ENCODE peak calls at places on chromosome 20, in five cellular contexts. K, D, H, P and F are unnamed samples. For H3K9me3, the result is how much of the 10 kb centered on the place peaks cover.

GRCh38 chr20:17642404-17643269 is 39.4 kb downstream of the RRBP1 start:
- DNase-seq in K (no peak), D (no peak), H (no peak), P (no peak), F (no peak)

GRCh38 chr20:47786763-47787107 is 1.5 kb upstream of the SULF2 start:
- DNase-seq in K (no peak), D (no peak), H (no peak), P (no peak), F (no peak)

GRCh38 chr20:40160151-40160550 is 528.9 kb downstream of the MAFB start:
- DNase-seq in K (peak), D (peak), H (no peak), P (no peak), F (no peak)

GRCh38 chr20:58833921-58834320 is 16.8 kb downstream of the GNAS-AS1 start:
- DNase-seq in K (no peak), D (no peak), H (no peak), P (no peak), F (no peak)

GRCh38 chr20:43540673-43541060 is 18.2 kb upstream of the SGK2 start:
- DNase-seq in K (no peak), D (no peak), H (no peak), P (no peak), F (no peak)

GRCh38 chr20:57749861-57750260 is 40.0 kb upstream of the PMEPA1 start:
- DNase-seq in K (no peak), D (no peak), H (no peak), P (no peak), F (no peak)

GRCh38 chr20:4944518-4944917 is 56.8 kb downstream of the SLC23A2 start:
- DNase-seq in K (no peak), D (no peak), H (no peak), P (no peak), F (no peak)

GRCh38 chr20:31707258-31707615 is 15.4 kb downstream of the BCL2L1 start:
- DNase-seq in K (no peak), D (no peak), H (no peak), P (no peak), F (no peak)

GRCh38 chr20:44092551-44093248 is 94.3 kb downstream of the JPH2 start:
- DNase-seq in K (no peak), D (no peak), H (no peak), P (no peak), F (no peak)

GRCh38 chr20:50172347-50173013 is 18.1 kb upstream of the CEBPB start:
- DNase-seq in K (peak), D (peak), H (no peak), P (no peak), F (no peak)

GRCh38 chr20:49513531-49513930 is 31.1 kb upstream of the KCNB1 start:
- DNase-seq in K (no peak), D (no peak), H (no peak), P (no peak), F (no peak)

GRCh38 chr20:3240776-3241363 is 1.9 kb upstream of the SLC4A11 start:
- DNase-seq in K (no peak), D (no peak), H (no peak), P (no peak), F (no peak)

GRCh38 chr20:19205999-19206398 is 6.4 kb upstream of the SLC24A3 start:
- DNase-seq in K (peak), D (peak), H (no peak), P (peak), F (peak)

GRCh38 chr20:2756056-2756611 is 44.3 kb downstream of the CPXM1 start:
- DNase-seq in K (no peak), D (no peak), H (peak), P (no peak), F (no peak)

GRCh38 chr20:50625986-50626677 is 65.2 kb downstream of the RIPOR3 start:
- DNase-seq in K (peak), D (peak), H (no peak), P (no peak), F (no peak)

GRCh38 chr20:20490673-20491072 is 122.8 kb downstream of the INSM1 start:
- DNase-seq in K (no peak), D (no peak), H (no peak), P (no peak), F (no peak)

GRCh38 chr20:5402903-5403531 is 86.3 kb upstream of the PROKR2 start:
- DNase-seq in K (no peak), D (no peak), H (no peak), P (no peak), F (no peak)

GRCh38 chr20:2054911-2055310 is 46.7 kb upstream of the STK35 start:
- DNase-seq in K (no peak), D (no peak), H (no peak), P (no peak), F (no peak)

GRCh38 chr20:53104889-53105288 is 132.7 kb downstream of the TSHZ2 start:
- DNase-seq in K (no peak), D (no peak), H (no peak), P (no peak), F (no peak)

GRCh38 chr20:62955519-62956386 is 3.2 kb downstream of the SLC17A9 start:
- DNase-seq in K (no peak), D (no peak), H (no peak), P (no peak), F (no peak)

GRCh38 chr20:7851031-7851490 is 89.2 kb downstream of the HAO1 start:
- DNase-seq in K (no peak), D (no peak), H (no peak), P (no peak), F (no peak)

GRCh38 chr20:32674362-32674789 is 635 bp upstream of the C20orf203 start:
- DNase-seq in K (no peak), D (peak), H (no peak), P (peak), F (peak)

GRCh38 chr20:56627122-56628014 is 1.7 kb upstream of the TFAP2C start:
- DNase-seq in K (no peak), D (no peak), H (no peak), P (no peak), F (no peak)

GRCh38 chr20:62921119-62921687 is 5.1 kb downstream of the DIDO1 start:
- DNase-seq in K (no peak), D (no peak), H (no peak), P (peak), F (peak)

GRCh38 chr20:18906046-18906445 is 92.5 kb downstream of the SCP2D1 start:
- DNase-seq in K (no peak), D (no peak), H (no peak), P (no peak), F (no peak)

GRCh38 chr20:58463231-58463630 is 52.0 kb downstream of the APCDD1L start:
- DNase-seq in K (no peak), D (no peak), H (no peak), P (no peak), F (no peak)

GRCh38 chr20:52965819-52966218 is 6.3 kb upstream of the TSHZ2 start:
- DNase-seq in K (no peak), D (no peak), H (no peak), P (no peak), F (no peak)

GRCh38 chr20:17615645-17616479 is 46.0 kb downstream of the DSTN start:
- DNase-seq in K (no peak), D (no peak), H (no peak), P (no peak), F (no peak)

GRCh38 chr20:45353746-45354145 is 5.5 kb upstream of the SDC4 start:
- DNase-seq in K (no peak), D (no peak), H (no peak), P (no peak), F (no peak)

GRCh38 chr20:61808497-61808896 is 257.2 kb downstream of the TAF4 start:
- DNase-seq in K (no peak), D (no peak), H (no peak), P (no peak), F (no peak)

GRCh38 chr20:45781391-45781931 is 10.2 kb downstream of the WFDC3 start:
- DNase-seq in K (no peak), D (no peak), H (peak), P (no peak), F (no peak)

GRCh38 chr20:31757254-31757653 is 18.2 kb downstream of the TPX2 start:
- DNase-seq in K (no peak), D (no peak), H (no peak), P (no peak), F (no peak)

GRCh38 chr20:52972190-52972937 is at the start of gene TSHZ2:
- DNase-seq in K (peak), D (peak), H (no peak), P (no peak), F (peak)

GRCh38 chr20:17452441-17452840 is 78.7 kb downstream of the BFSP1 start:
- DNase-seq in K (no peak), D (no peak), H (no peak), P (no peak), F (no peak)

GRCh38 chr20:46695888-46696287 is 6.6 kb upstream of the TP53RK start:
- DNase-seq in K (no peak), D (no peak), H (no peak), P (no peak), F (no peak)

GRCh38 chr20:17872434-17872833 is 96.2 kb downstream of the SNX5 start:
- DNase-seq in K (no peak), D (no peak), H (no peak), P (no peak), F (no peak)

GRCh38 chr20:57087705-57088104 is 178.7 kb downstream of the BMP7 start:
- DNase-seq in K (no peak), D (no peak), H (no peak), P (no peak), F (no peak)

GRCh38 chr20:1825492-1825891 is 69.7 kb upstream of the SIRPA start:
- DNase-seq in K (no peak), D (no peak), H (no peak), P (no peak), F (no peak)

GRCh38 chr20:50516935-50517816 is 7.0 kb downstream of the PTPN1 start:
- DNase-seq in K (no peak), D (no peak), H (no peak), P (no peak), F (no peak)

GRCh38 chr20:60459212-60459611 is 501.0 kb downstream of the CDH26 start:
- DNase-seq in K (no peak), D (no peak), H (no peak), P (no peak), F (no peak)

GRCh38 chr20:60463798-60464197 is 505.6 kb downstream of the CDH26 start:
- DNase-seq in K (no peak), D (no peak), H (no peak), P (no peak), F (no peak)

GRCh38 chr20:60465993-60466682 is 507.9 kb downstream of the CDH26 start:
- DNase-seq in K (no peak), D (peak), H (no peak), P (no peak), F (no peak)

GRCh38 chr20:60465439-60465838 is 507.2 kb downstream of the CDH26 start:
- DNase-seq in K (no peak), D (peak), H (no peak), P (no peak), F (no peak)

DNA sequence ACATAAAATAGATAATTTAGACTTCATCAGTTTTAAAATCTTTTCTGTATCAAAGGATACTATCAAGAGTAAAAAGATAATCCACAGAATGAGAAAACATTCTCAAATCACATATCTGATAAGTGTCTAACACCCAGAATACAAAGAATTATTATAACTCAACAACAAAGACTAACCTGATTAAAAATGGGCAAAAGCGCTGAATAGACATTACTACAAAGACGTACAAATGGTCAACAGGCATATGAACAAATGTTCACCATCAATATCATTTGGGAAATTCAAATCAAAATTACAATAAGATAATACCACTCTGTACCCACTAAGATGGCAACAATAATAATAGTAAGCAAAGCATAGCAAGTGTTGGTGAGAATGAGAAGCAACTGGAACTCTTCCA is 503.8 kb downstream of the CDH26 start:
- DNase-seq in K (no peak), D (no peak), H (no peak), P (no peak), F (no peak)
- H3K9me3 ChIP-seq in K (under half), D (under half), H (under half), P (under half), F (under half)

GRCh38 chr20:64038579-64039292 is 2.8 kb downstream of the C20orf204 start:
- DNase-seq in K (peak), D (no peak), H (no peak), P (peak), F (peak)
- H3K27ac ChIP-seq in K (no peak), D (peak), H (no peak), P (no peak), F (peak)

DNA sequence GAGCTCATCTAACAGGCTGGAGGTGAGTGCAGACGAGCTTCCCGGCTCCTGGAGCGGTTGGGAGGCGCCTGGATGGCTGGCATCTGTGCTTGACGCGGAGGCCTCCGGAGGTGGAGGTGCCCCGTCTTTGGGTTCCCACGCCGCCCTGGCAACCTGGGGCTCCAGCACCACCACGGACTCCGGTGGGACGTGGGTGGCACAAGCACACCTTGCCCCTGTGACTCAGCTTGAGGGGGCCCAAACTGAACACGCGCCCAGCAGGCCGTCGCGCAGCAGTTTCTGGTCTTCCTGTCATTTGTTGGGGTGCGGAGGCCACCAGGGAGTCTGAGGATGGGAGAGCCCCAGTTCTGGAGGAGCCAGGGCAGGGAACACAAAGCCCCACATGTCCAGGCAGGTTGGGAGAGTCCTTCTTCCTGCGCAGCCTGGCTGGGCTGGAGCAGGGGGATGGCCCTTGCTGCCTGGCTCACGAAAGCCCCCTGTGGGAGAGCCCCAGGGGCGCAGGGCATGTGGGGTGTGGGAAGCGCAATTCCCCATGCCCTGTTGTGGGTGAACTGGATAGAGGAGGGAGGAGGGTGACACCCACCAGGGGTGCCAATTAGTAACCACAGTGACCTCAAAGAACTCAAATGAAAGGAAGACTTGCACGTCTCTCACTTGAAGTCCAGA is 1378.6 kb upstream of the DEFB115 start:
- DNase-seq in K (no peak), D (no peak), H (no peak), P (peak), F (no peak)
- H3K9me3 ChIP-seq in K (under half), D (under half), H (half or more), P (under half), F (under half)

GRCh38 chr20:10637563-10637962 is 36.2 kb downstream of the JAG1 start:
- DNase-seq in K (no peak), D (no peak), H (no peak), P (no peak), F (no peak)
- H3K27ac ChIP-seq in K (peak), D (peak), H (no peak), P (no peak), F (no peak)

DNA sequence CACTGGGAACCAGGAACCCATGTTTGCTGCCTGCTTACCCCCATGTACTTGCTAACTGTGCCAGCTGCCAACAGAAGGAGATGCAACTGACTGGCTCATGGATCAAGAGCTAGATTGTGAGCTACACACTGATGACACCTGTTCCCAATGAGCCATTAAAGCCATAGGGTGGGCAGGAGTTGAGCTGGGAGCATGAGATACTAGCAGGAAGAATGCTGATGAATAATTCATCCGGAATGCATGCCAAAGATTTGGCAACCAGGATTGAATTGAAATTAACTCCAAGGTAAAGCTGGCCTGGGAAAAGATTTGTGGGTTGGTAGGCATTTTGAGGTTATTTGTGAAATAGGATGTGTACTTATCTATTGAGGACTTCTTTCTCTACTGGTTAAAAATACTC is 631.1 kb downstream of the KIF16B start:
- DNase-seq in K (no peak), D (no peak), H (no peak), P (no peak), F (no peak)
- H3K9me3 ChIP-seq in K (under half), D (under half), H (under half), P (under half), F (under half)